ENCODE peak calls at places on chromosomes 4 and X, in five cellular contexts. A is upper lobe of left lung, V is body of pancreas, L is esophagus muscularis mucosa, C is IMR-90. J is an unnamed sample.
A peak's percentile ranks its signal among the peaks of the same experiment; 100 is the strongest.

GRCh38 chrX:22686138-22686541 is 313.6 kb upstream of the DDX53 start:
- DNase-seq in C (peak; percentile 73), A (no peak), V (peak; percentile 6), L (no peak), J (no peak)

GRCh38 chr4:19492611-19493010 is 759.1 kb upstream of the SLIT2 start:
- DNase-seq in C (peak; percentile 56), A (no peak), L (no peak), V (no peak), J (no peak)

GRCh38 chr4:152239216-152239615 is 296.7 kb downstream of the FBXW7 start:
- DNase-seq in A (no peak), V (no peak), C (no peak), L (peak; percentile 68), J (no peak)

GRCh38 chr4:37693450-37694190 is 7.4 kb upstream of the RELL1 start:
- DNase-seq in L (no peak), V (no peak), C (peak; percentile 97), A (no peak), J (no peak)

GRCh38 chrX:123504047-123504446 is 228.8 kb downstream of the THOC2 start:
- DNase-seq in L (no peak), A (no peak), C (peak; percentile 12), V (no peak), J (no peak)

GRCh38 chr4:169826634-169827187 is 69.0 kb upstream of the HPF1 start:
- DNase-seq in C (no peak), V (no peak), A (no peak), L (no peak), J (no peak)

GRCh38 chr4:61555789-61556188 is 355.7 kb downstream of the ADGRL3 start:
- DNase-seq in C (peak; percentile 55), V (no peak), L (no peak), A (no peak), J (no peak)

GRCh38 chrX:150575415-150575814 is 7.0 kb downstream of the MTM1 start:
- DNase-seq in C (peak; percentile 33), A (peak; percentile 59), L (no peak), V (no peak), J (no peak)

GRCh38 chr4:84814100-84814750 is 152.3 kb downstream of the WDFY3 start:
- DNase-seq in V (peak; percentile 49), C (peak; percentile 96), L (no peak), A (peak; percentile 50), J (no peak)

GRCh38 chrX:121570072-121570841 is 522.8 kb downstream of the GLUD2 start:
- DNase-seq in A (no peak), V (peak; percentile 63), L (no peak), C (no peak), J (no peak)

GRCh38 chrX:31237189-31237588 is 165.3 kb upstream of the FTHL17 start:
- DNase-seq in C (peak; percentile 17), L (no peak), V (no peak), A (no peak), J (no peak)

GRCh38 chrX:24347871-24348270 is 12.6 kb upstream of the SUPT20HL1 start:
- DNase-seq in C (peak; percentile 8), L (no peak), A (no peak), V (no peak), J (no peak)

GRCh38 chr4:73648478-73648877 is 28.2 kb upstream of the RASSF6 start:
- DNase-seq in V (no peak), L (no peak), A (no peak), C (no peak), J (no peak)

GRCh38 chr4:135353008-135353407 is 1151.4 kb upstream of the PABPC4L start:
- DNase-seq in A (no peak), L (no peak), V (no peak), C (no peak), J (no peak)

GRCh38 chrX:85870585-85870984 is 176.8 kb downstream of the CHM start:
- DNase-seq in A (no peak), L (no peak), V (no peak), C (no peak), J (no peak)
- TF ChIP-seq POLR2A in A (no peak), L (no peak), V (no peak), C (no peak), J (no peak)

DNA sequence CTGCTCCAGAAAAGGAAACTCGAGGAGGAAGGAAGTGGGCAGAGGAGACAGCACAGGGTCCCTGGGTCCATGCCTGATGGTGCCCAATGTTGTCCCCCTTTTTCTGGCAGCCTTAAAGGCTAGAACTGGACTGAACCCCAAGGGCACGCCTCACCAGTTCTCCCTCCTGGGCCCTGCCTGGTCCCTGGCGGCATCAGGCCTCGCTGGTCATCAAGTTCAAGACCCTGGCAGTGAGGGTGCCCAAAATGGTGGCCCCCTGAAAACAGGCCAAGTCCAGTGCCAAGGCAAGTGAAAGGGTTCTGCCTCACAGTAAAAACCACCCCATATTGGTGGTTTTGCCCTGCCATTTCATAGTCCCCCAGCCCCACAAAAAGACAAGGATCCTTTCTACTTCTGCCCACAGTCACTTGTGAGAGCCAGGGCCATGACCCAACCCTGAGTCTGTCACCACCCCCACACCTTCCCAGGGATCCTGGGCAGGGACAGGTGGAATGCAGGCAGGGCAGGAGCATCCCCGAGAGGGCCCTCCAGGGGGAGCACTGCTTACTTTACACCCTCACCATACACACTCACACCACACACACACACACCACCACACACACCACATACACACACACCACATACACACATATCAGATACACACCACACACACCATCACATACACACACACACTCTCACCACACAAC is 107.6 kb downstream of the DCTD start:
- DNase-seq in V (no peak), L (no peak), A (no peak), C (no peak), J (no peak)
- TF ChIP-seq CTCF in V (no peak), L (no peak), A (no peak), C (peak; percentile 21), J (no peak)

DNA sequence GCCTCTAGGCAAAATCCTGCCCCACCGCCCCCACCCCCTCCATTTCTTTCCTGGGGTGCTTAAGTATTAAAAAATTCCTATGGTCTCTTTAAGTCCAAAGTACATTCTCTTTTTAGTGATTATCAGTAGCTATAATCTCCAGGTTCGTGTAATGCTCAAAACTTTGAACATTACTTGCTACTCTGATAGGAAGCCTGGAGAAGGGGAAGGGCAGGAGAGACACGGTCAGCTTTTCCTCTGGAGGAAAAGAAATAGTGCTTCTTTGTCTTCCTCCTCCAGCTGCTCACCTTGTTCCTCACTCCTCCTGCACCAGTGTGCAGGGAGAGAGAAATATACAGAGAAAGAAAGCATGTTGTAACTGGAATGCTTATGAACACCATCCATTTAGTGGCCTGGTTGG is 80.4 kb downstream of the PPP1R2C start:
- DNase-seq in A (no peak), L (no peak), V (no peak), C (no peak), J (no peak)
- H3K9me3 ChIP-seq in A (no peaks in the 10 kb centered on the region), L (no peaks in the 10 kb centered on the region), V (no peaks in the 10 kb centered on the region), C (no peaks in the 10 kb centered on the region), J (no peaks in the 10 kb centered on the region)

GRCh38 chrX:104168127-104168526 is 1.9 kb downstream of the FAM199X start:
- DNase-seq in V (no peak), L (no peak), C (no peak), A (no peak), J (no peak)

GRCh38 chrX:104166735-104167436 is 633 bp downstream of the FAM199X start:
- DNase-seq in A (no peak), L (no peak), C (no peak), V (no peak), J (no peak)

GRCh38 chrX:104165894-104166734 is at the start of gene FAM199X:
- DNase-seq in L (peak; percentile 93), C (peak; percentile 82), A (peak; percentile 92), V (peak; percentile 91), J (peak; percentile 83)
- TF ChIP-seq POLR2A in L (no peak), C (peak; percentile 27), A (peak; percentile 70), V (peak; percentile 74), J (peak; percentile 55)

GRCh38 chr4:34935739-34936138 is 1308.6 kb downstream of the ARAP2 start:
- DNase-seq in C (no peak), A (no peak), V (no peak), L (no peak), J (no peak)

DNA sequence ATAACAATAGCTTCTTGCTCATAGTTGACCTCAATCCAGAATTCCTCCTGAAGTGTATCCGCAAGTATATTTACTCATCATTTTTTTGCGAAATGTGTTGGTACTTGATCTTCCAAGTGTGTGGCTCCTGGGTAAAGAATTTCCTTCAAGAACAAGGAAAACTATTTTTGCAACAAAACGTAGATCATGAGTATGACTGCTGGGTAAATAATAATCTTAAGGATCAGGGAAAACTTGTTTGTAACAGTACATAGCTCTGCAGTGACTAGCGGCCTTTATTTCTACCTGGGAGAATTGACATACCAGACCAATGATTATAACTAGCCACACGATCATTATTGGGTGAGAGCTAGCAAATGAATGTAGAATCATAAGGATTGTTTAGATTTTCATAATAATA is 1311.7 kb downstream of the ARAP2 start:
- DNase-seq in L (no peak), A (no peak), C (no peak), V (no peak), J (no peak)
- TF ChIP-seq CTCF in L (no peak), A (no peak), C (no peak), V (no peak), J (no peak)

GRCh38 chrX:143047511-143047910 is 21.8 kb downstream of the SPANXN4 start:
- DNase-seq in A (no peak), L (no peak), C (no peak), V (no peak), J (no peak)
- H3K9me3 ChIP-seq in A (no peaks in the 10 kb centered on the region), L (no peaks in the 10 kb centered on the region), C (no peaks in the 10 kb centered on the region), V (no peaks in the 10 kb centered on the region), J (no peaks in the 10 kb centered on the region)

DNA sequence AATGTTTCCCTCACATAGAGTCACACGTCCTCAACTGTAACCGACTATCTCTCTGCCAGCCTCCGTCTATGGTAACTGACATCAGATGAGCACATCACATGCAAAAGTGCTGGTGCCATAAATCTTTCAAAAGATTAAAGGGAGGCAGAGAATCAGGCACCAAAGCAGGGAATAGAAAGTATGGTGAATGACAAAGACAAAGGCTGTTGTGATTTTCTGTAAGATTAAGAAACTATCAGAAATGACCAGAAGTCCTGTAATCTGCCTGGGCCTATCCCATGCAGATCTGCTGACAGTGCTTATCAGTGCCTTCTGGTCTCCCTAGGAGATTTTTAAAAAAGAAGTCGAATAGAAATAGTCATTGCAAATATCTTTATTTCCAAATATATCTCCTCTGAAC is 157.2 kb downstream of the PDGFRA start:
- DNase-seq in L (no peak), V (no peak), A (no peak), C (no peak), J (no peak)
- TF ChIP-seq POLR2A in L (no peak), V (no peak), A (no peak), C (no peak), J (no peak)

J was measured in uterus.